ENCODE peak calls at places on chromosomes 4 and X, in eight cellular contexts. N is head of caudate nucleus; L is stimulated activated CD8-positive, alpha-beta memory T cell treated with anti-CD3 and anti-CD28 coated beads, Interleukin-7, amount 100 ng/mL, for 24 hours; T is RWPE1; F is activated CD8-positive, alpha-beta T cell treated with anti-CD3 and anti-CD28 coated beads, Interleukin-2, amount 10 ng/mL, durations not matched to agents 7 days and 5 days; E is lower leg skin; R is GM12891; B is activated T-cell treated with anti-CD3 and anti-CD28 coated beads for 24 hours. Z is an unnamed sample.
A peak's percentile ranks its signal among the peaks of the same experiment; 100 is the strongest.

GRCh38 chr4:73814679-73815078 is 21.8 kb upstream of the CXCL6 start:
- DNase-seq in N (no peak), R (no peak), E (no peak), F (no peak), T (no peak), L (no peak), B (no peak), Z (no peak)

GRCh38 chr4:2698951-2699505 is 57.1 kb downstream of the TNIP2 start:
- DNase-seq in N (no peak), F (no peak), B (no peak), T (no peak), R (no peak), E (peak; percentile 70), L (no peak), Z (no peak)

GRCh38 chr4:173652283-173652931 is 122.4 kb upstream of the HAND2 start:
- DNase-seq in F (no peak), T (no peak), N (no peak), L (no peak), E (no peak), B (no peak), R (no peak), Z (no peak)

GRCh38 chr4:27145556-27145955 is 284.9 kb downstream of the STIM2 start:
- DNase-seq in L (no peak), F (no peak), T (no peak), E (no peak), N (no peak), R (no peak), B (no peak), Z (no peak)

GRCh38 chr4:119070301-119070700 is 65.3 kb upstream of the MYOZ2 start:
- DNase-seq in N (no peak), F (no peak), L (no peak), B (no peak), R (no peak), E (no peak), T (peak; percentile 74), Z (no peak)

GRCh38 chr4:169094656-169095231 is 84.7 kb upstream of the CBR4 start:
- DNase-seq in L (no peak), R (no peak), E (no peak), T (no peak), B (no peak), F (no peak), N (no peak), Z (no peak)

GRCh38 chrX:111005151-111005550 is 90.8 kb upstream of the PAK3 start:
- DNase-seq in L (no peak), R (no peak), N (no peak), B (no peak), F (no peak), T (no peak), E (no peak), Z (no peak)

GRCh38 chrX:140091276-140091886 is 126.1 kb upstream of the CXorf66 start:
- DNase-seq in L (no peak), R (peak; percentile 3), N (peak; percentile 40), T (peak; percentile 0), E (peak; percentile 83), B (no peak), F (peak; percentile 20), Z (no peak)

GRCh38 chr4:126396703-126397102 is 1081.9 kb downstream of the FAT4 start:
- DNase-seq in L (no peak), B (no peak), F (no peak), T (no peak), R (no peak), E (no peak), N (no peak), Z (no peak)

GRCh38 chr4:168585168-168586091 is 88.6 kb downstream of the PALLD start:
- DNase-seq in R (no peak), T (peak; percentile 74), L (no peak), N (peak; percentile 67), B (no peak), E (peak; percentile 94), F (peak; percentile 39), Z (no peak)

GRCh38 chrX:10240918-10241317 is 84.1 kb downstream of the CLCN4 start:
- DNase-seq in T (no peak), R (no peak), F (no peak), B (no peak), N (no peak), L (no peak), E (no peak), Z (no peak)

GRCh38 chr4:78308517-78308916 is 243.1 kb upstream of the ANXA3 start:
- DNase-seq in E (no peak), N (no peak), F (no peak), L (no peak), T (no peak), R (no peak), B (no peak), Z (no peak)

Z was measured in esophagus muscularis mucosa.